ENCODE peak calls at places on chromosomes 2 and 18, in nine cellular contexts. A, N, O, S, L, H, I, W and Z are unnamed samples.

GRCh38 chr2:23386422-23387220 is 1.6 kb downstream of the KLHL29 start:
- DNase-seq in A (peak), N (peak), O (no peak), S (peak), L (no peak), H (peak), I (peak), W (peak), Z (no peak)

GRCh38 chr2:229245013-229245412 is 26.1 kb downstream of the PID1 start:
- DNase-seq in A (no peak), N (peak), O (no peak), S (peak), L (no peak), H (no peak), I (no peak), W (no peak), Z (no peak)

GRCh38 chr18:79574938-79575525 is 104.6 kb upstream of the CTDP1 start:
- DNase-seq in A (no peak), N (no peak), O (no peak), S (no peak), L (no peak), H (no peak), I (no peak), W (no peak), Z (no peak)

GRCh38 chr2:241742320-241742939 is 8.0 kb downstream of the D2HGDH start:
- DNase-seq in A (no peak), N (no peak), O (no peak), S (no peak), L (no peak), H (no peak), I (no peak), W (no peak), Z (no peak)

GRCh38 chr2:240919161-240919781 is 13.1 kb downstream of the CROCC2 start:
- DNase-seq in A (no peak), N (no peak), O (no peak), S (no peak), L (no peak), H (no peak), I (no peak), W (no peak), Z (no peak)

GRCh38 chr2:26462100-26462499 is 15.8 kb downstream of the OTOF start:
- DNase-seq in A (no peak), N (no peak), O (no peak), S (no peak), L (no peak), H (no peak), I (no peak), W (no peak), Z (no peak)

GRCh38 chr2:166464187-166464586 is 29.9 kb downstream of the SCN7A start:
- DNase-seq in A (no peak), N (no peak), O (no peak), S (peak), L (no peak), H (no peak), I (no peak), W (no peak), Z (no peak)

GRCh38 chr18:68083131-68083530 is 566.6 kb upstream of the DSEL start:
- DNase-seq in A (no peak), N (no peak), O (no peak), S (no peak), L (no peak), H (no peak), I (no peak), W (no peak), Z (no peak)

GRCh38 chr2:208040199-208041171 is 15.2 kb upstream of the PLEKHM3 start:
- DNase-seq in A (peak), N (peak), O (peak), S (peak), L (peak), H (peak), I (peak), W (peak), Z (peak)

GRCh38 chr2:122055541-122055940 is 300.1 kb downstream of the TSN start:
- DNase-seq in A (no peak), N (no peak), O (no peak), S (no peak), L (no peak), H (no peak), I (no peak), W (no peak), Z (no peak)

GRCh38 chr2:67896131-67896865 is 166.5 kb downstream of the C1D start:
- DNase-seq in A (no peak), N (no peak), O (no peak), S (no peak), L (no peak), H (no peak), I (no peak), W (no peak), Z (no peak)

GRCh38 chr2:241312082-241312481 is 3.4 kb downstream of the HDLBP start:
- DNase-seq in A (no peak), N (no peak), O (no peak), S (no peak), L (no peak), H (no peak), I (no peak), W (no peak), Z (no peak)

GRCh38 chr2:157419031-157419580 is 24.8 kb downstream of the CYTIP start:
- DNase-seq in A (no peak), N (no peak), O (no peak), S (no peak), L (no peak), H (no peak), I (no peak), W (no peak), Z (no peak)

GRCh38 chr2:239400907-239401449 is at the start of gene HDAC4:
- DNase-seq in A (peak), N (peak), O (peak), S (peak), L (peak), H (peak), I (peak), W (peak), Z (peak)

GRCh38 chr2:165697727-165698620 is 96.1 kb downstream of the GALNT3 start:
- DNase-seq in A (no peak), N (peak), O (no peak), S (no peak), L (no peak), H (no peak), I (no peak), W (no peak), Z (no peak)

GRCh38 chr2:226999676-227000075 is 163.8 kb downstream of the RHBDD1 start:
- DNase-seq in A (no peak), N (no peak), O (no peak), S (no peak), L (no peak), H (no peak), I (no peak), W (no peak), Z (no peak)

GRCh38 chr2:219034823-219035222 is 6.5 kb downstream of the CFAP65 start:
- DNase-seq in A (no peak), N (peak), O (no peak), S (no peak), L (no peak), H (no peak), I (no peak), W (no peak), Z (no peak)